ENCODE peak calls at places on chromosomes 5 and 9, in ten cellular contexts. J is HCT116, P is coronary artery, Y is fibroblast of lung, M is tibial artery, G is OCI-LY7, V is cardiac fibroblast, R is left ventricle myocardium inferior, D is neural progenitor cell, T is colonic mucosa. H is an unnamed sample.

GRCh38 chr9:126500600-126501382 is 112.9 kb upstream of the LMX1B start:
- DNase-seq in P (no peak), D (peak; percentile 93), G (peak; percentile 69), J (peak; percentile 19), Y (peak; percentile 65), R (peak; percentile 76), M (peak; percentile 47), T (peak; percentile 63), V (peak; percentile 82), H (peak; percentile 70)

GRCh38 chr9:89593776-89594427 is 10.9 kb upstream of the GADD45G start:
- DNase-seq in Y (peak; percentile 6), G (peak; percentile 67), D (peak; percentile 81), J (no peak), T (peak; percentile 66), M (no peak), V (peak; percentile 32), P (no peak), R (peak; percentile 36), H (peak; percentile 13)

GRCh38 chr9:135769489-135770202 is 67.7 kb downstream of the KCNT1 start:
- DNase-seq in Y (no peak), M (no peak), V (no peak), G (no peak), D (no peak), P (no peak), T (no peak), J (no peak), R (no peak), H (no peak)

GRCh38 chr9:77708416-77708815 is 60.3 kb upstream of the GNA14 start:
- DNase-seq in Y (peak; percentile 87), G (no peak), V (peak; percentile 37), T (no peak), D (no peak), M (no peak), J (no peak), P (no peak), R (no peak), H (peak; percentile 69)

GRCh38 chr9:115250646-115251045 is 132.7 kb upstream of the TNC start:
- DNase-seq in J (no peak), G (no peak), D (no peak), T (no peak), M (no peak), Y (peak; percentile 97), P (no peak), V (peak; percentile 88), R (no peak), H (peak; percentile 87)

GRCh38 chr9:13952906-13953305 is 361.0 kb downstream of the NFIB start:
- DNase-seq in P (no peak), V (no peak), J (no peak), R (no peak), Y (peak; percentile 64), D (no peak), G (no peak), T (no peak), M (no peak), H (peak; percentile 33)

GRCh38 chr5:93831449-93831848 is 90.0 kb upstream of the POU5F2 start:
- DNase-seq in J (no peak), V (peak; percentile 66), D (no peak), T (no peak), R (no peak), P (no peak), G (no peak), Y (peak; percentile 95), M (no peak), H (peak; percentile 92)

GRCh38 chr5:141172381-141173204 is at the start of gene PCDHB7:
- DNase-seq in P (no peak), M (no peak), V (peak; percentile 16), T (no peak), J (peak; percentile 19), Y (peak; percentile 3), G (peak; percentile 26), D (peak; percentile 52), R (no peak), H (peak; percentile 7)

GRCh38 chr5:149317281-149318048 is 27.8 kb upstream of the GRPEL2 start:
- DNase-seq in V (peak; percentile 74), R (no peak), T (peak; percentile 41), J (peak; percentile 23), Y (peak; percentile 29), G (peak; percentile 54), D (peak; percentile 49), M (no peak), P (no peak), H (peak; percentile 58)

GRCh38 chr5:149310947-149311675 is 34.2 kb upstream of the GRPEL2 start:
- DNase-seq in R (no peak), V (peak; percentile 92), D (no peak), Y (peak; percentile 67), G (no peak), P (no peak), J (no peak), M (peak; percentile 40), T (no peak), H (peak; percentile 47)

GRCh38 chr5:149315753-149316152 is 29.5 kb upstream of the GRPEL2 start:
- DNase-seq in P (no peak), T (no peak), J (no peak), M (no peak), G (no peak), Y (no peak), R (no peak), D (no peak), V (no peak), H (no peak)

GRCh38 chr5:149313151-149313841 is 32.0 kb upstream of the GRPEL2 start:
- DNase-seq in V (no peak), Y (no peak), G (no peak), D (no peak), T (no peak), J (no peak), R (no peak), M (no peak), P (no peak), H (no peak)

DNA sequence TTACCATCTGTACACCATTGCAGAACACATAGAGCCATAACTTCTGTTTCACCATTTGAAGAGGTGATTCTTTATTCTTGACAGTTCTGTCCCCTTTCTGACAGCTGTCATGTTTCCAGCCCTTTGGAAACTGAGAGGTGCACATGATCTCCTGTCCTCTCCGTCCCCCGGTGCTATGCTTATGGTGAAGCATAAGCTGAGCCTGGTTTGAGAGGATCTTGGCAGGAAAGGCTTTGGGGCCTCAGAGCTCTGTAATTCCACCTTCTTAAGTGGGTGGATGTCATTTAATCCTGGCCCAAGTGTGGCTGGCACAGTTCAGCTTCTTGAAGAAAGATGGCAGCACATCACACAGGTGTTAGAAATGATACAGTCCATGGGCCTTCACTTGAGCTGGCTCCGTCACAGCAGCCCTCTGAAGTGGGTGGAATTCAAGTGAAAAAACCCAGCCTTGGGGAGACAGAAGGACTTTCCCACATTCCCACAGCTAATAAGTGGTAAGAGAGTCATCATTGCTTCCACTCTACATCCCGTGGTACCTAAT is 30.7 kb upstream of the GRPEL2 start:
- DNase-seq in D (no peak), V (no peak), M (no peak), R (no peak), G (peak; percentile 19), Y (no peak), P (no peak), J (no peak), T (no peak), H (no peak)
- TF ChIP-seq CTCF in D (no peak), V (no peak), M (no peak), R (no peak), G (peak; percentile 59), Y (no peak), P (no peak), J (no peak), T (no peak), H (no peak)

GRCh38 chr9:37284631-37285030 is 137.9 kb upstream of the GRHPR start:
- DNase-seq in G (peak; percentile 43), D (no peak), M (no peak), P (no peak), Y (no peak), T (no peak), R (no peak), J (no peak), V (no peak), H (peak; percentile 26)

GRCh38 chr9:37286530-37287175 is 135.8 kb upstream of the GRHPR start:
- DNase-seq in T (no peak), Y (no peak), V (no peak), J (no peak), M (no peak), R (no peak), P (no peak), G (peak; percentile 44), D (no peak), H (no peak)

GRCh38 chr9:37281541-37281940 is 141.0 kb upstream of the GRHPR start:
- DNase-seq in V (no peak), T (no peak), D (no peak), M (no peak), J (no peak), Y (no peak), G (no peak), P (no peak), R (no peak), H (no peak)

GRCh38 chr9:37287317-37287716 is 135.2 kb upstream of the GRHPR start:
- DNase-seq in T (no peak), J (no peak), R (no peak), P (no peak), G (no peak), Y (no peak), M (no peak), D (no peak), V (no peak), H (no peak)

DNA sequence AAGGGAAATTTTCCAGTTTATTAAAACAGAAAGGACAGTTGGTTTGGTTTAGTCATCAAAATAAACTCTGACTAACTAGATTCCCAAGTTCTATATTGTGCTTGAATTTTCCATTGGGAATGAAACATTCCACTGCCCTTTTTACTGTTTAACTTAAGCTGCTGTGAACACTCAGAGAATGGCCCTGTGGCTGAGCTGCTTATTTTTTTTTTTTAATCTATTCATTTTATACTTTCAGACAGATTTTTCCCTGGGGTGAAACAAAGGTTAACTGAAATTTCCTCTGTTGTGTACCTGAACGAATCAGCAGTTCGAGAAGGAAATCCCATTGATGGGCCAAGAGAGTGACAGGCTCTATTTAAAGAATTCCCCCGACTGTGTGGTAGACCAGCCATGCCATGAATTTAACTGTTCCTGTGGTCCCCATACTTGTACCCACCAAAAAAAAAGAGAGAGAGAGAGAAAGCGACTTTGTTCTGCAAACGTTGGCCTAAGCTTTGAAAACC is 138.7 kb upstream of the GRHPR start:
- DNase-seq in V (peak; percentile 25), P (no peak), G (peak; percentile 92), J (no peak), Y (peak; percentile 84), R (no peak), M (no peak), D (peak; percentile 34), T (no peak), H (peak; percentile 59)
- H3K4me3 ChIP-seq in V (no peak overlapping the region), P (no peak overlapping the region), G (peak overlapping the region; percentile 68), J (no peak overlapping the region), Y (no peak overlapping the region), R (no peak overlapping the region), M (no peak overlapping the region), D (no peak overlapping the region), T (no peak overlapping the region), H (no peak overlapping the region)

DNA sequence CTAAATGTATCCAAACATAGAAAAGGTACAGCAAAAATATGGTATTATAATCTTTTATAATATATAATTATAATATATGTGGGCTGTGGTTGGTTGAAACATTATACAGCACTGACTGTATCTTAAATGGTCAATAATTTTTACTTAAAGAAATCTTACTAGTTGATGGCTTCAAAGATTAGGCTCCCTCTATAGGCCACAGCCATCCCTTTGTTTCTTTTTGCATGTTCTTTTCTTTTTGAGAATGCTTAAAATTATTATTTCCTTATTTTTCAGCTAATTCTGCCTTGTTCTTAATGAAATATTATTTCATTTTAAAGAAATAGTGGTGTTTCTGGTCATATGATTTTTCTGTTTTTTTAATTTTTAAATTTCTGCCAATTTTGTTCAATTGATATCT is 128.5 kb downstream of the MAST4 start:
- DNase-seq in J (no peak), R (no peak), P (no peak), T (no peak), D (no peak), Y (no peak), V (no peak), M (no peak), G (no peak), H (peak; percentile 7)
- TF ChIP-seq CTCF in J (no peak), R (no peak), P (no peak), T (no peak), D (peak; percentile 24), Y (peak; percentile 52), V (peak; percentile 43), M (no peak), G (peak; percentile 62), H (peak; percentile 49)

GRCh38 chr9:12464368-12464767 is 228.8 kb upstream of the TYRP1 start:
- DNase-seq in V (no peak), T (no peak), D (no peak), J (no peak), G (no peak), M (no peak), R (no peak), P (no peak), Y (no peak), H (no peak)
- H3K4me3 ChIP-seq in V (no peak overlapping the region), T (no peak overlapping the region), D (no peak overlapping the region), J (no peak overlapping the region), G (no peak overlapping the region), M (no peak overlapping the region), R (no peak overlapping the region), P (no peak overlapping the region), Y (no peak overlapping the region), H (no peak overlapping the region)